ENCODE peak calls at places on chromosomes 5 and 9, in four cellular contexts. D, H, W and X are unnamed samples.

GRCh38 chr5:144467795-144468194 is 297.1 kb downstream of the KCTD16 start:
- DNase-seq in H (peak; percentile 56), W (peak; percentile 35), D (no peak), X (peak; percentile 5)

GRCh38 chr9:112193562-112194288 is 18.6 kb upstream of the SUSD1 start:
- DNase-seq in W (no peak), D (no peak), H (no peak), X (no peak)

GRCh38 chr5:116518423-116518822 is 56.2 kb downstream of the SEMA6A start:
- DNase-seq in W (no peak), D (no peak), H (no peak), X (no peak)

GRCh38 chr9:69207503-69207902 is 33.4 kb downstream of the TJP2 start:
- DNase-seq in H (no peak), D (no peak), W (no peak), X (no peak)

GRCh38 chr9:98368366-98369065 is 113.1 kb upstream of the TBC1D2 start:
- DNase-seq in W (no peak), D (no peak), H (peak; percentile 29), X (no peak)

GRCh38 chr9:108645520-108645919 is 210.3 kb downstream of the ACTL7B start:
- DNase-seq in W (no peak), H (no peak), D (no peak), X (no peak)

GRCh38 chr5:98031926-98032325 is 741.5 kb upstream of the RGMB start:
- DNase-seq in H (peak; percentile 9), W (no peak), D (no peak), X (no peak)

GRCh38 chr5:13567819-13568218 is 376.7 kb downstream of the DNAH5 start:
- DNase-seq in D (no peak), H (peak; percentile 72), W (no peak), X (peak; percentile 40)

GRCh38 chr9:138038244-138038671 is 160.7 kb downstream of the CACNA1B start:
- DNase-seq in H (no peak), W (no peak), D (no peak), X (no peak)

GRCh38 chr5:153753645-153754432 is 263.4 kb downstream of the GRIA1 start:
- DNase-seq in W (no peak), D (no peak), H (no peak), X (no peak)

GRCh38 chr5:131523500-131524185 is 111.4 kb downstream of the RAPGEF6 start:
- DNase-seq in D (no peak), W (no peak), H (no peak), X (no peak)

GRCh38 chr5:123696948-123697347 is 185.0 kb downstream of the CSNK1G3 start:
- DNase-seq in H (peak; percentile 7), W (no peak), D (no peak), X (no peak)

GRCh38 chr5:100444961-100445360 is 90.2 kb upstream of the FAM174A start:
- DNase-seq in H (peak; percentile 23), D (no peak), W (no peak), X (peak; percentile 2)

GRCh38 chr5:118529361-118530154 is 458.8 kb downstream of the DTWD2 start:
- DNase-seq in H (no peak), W (no peak), D (no peak), X (no peak)

GRCh38 chr5:23721336-23721735 is 213.9 kb downstream of the PRDM9 start:
- DNase-seq in D (no peak), W (no peak), H (no peak), X (no peak)

GRCh38 chr5:83209963-83210362 is 132.6 kb downstream of the XRCC4 start:
- DNase-seq in W (no peak), H (no peak), D (no peak), X (no peak)

GRCh38 chr9:19925674-19926503 is 137.1 kb upstream of the SLC24A2 start:
- DNase-seq in W (peak; percentile 55), D (peak; percentile 64), H (peak; percentile 68), X (peak; percentile 69)

GRCh38 chr9:128011071-128011817 is 30.5 kb upstream of the EEIG1 start:
- DNase-seq in H (no peak), D (no peak), W (peak; percentile 30), X (no peak)

GRCh38 chr5:176530406-176530982 is 6.7 kb downstream of the RNF44 start:
- DNase-seq in W (no peak), H (no peak), D (no peak), X (no peak)

GRCh38 chr9:128628471-128629048 is 28.1 kb downstream of the DYNC2I2 start:
- DNase-seq in W (peak; percentile 23), D (no peak), H (no peak), X (peak; percentile 61)

GRCh38 chr9:76369583-76369982 is 24.6 kb downstream of the RFK start:
- DNase-seq in W (peak; percentile 51), D (no peak), H (peak; percentile 50), X (no peak)

GRCh38 chr9:129725841-129726251 is 27.0 kb downstream of the PTGES start:
- DNase-seq in H (peak; percentile 58), W (no peak), D (no peak), X (no peak)

GRCh38 chr9:89359018-89359417 is 40.7 kb downstream of the SECISBP2 start:
- DNase-seq in W (no peak), H (no peak), D (no peak), X (no peak)

GRCh38 chr9:79731483-79731882 is 159.7 kb downstream of the TLE4 start:
- DNase-seq in H (no peak), D (no peak), W (no peak), X (no peak)

GRCh38 chr9:104740596-104740995 is 6.9 kb upstream of the NIPSNAP3A start:
- DNase-seq in D (no peak), W (no peak), H (peak; percentile 64), X (peak; percentile 16)

GRCh38 chr5:5220896-5221295 is 80.8 kb downstream of the ADAMTS16 start:
- DNase-seq in W (no peak), H (no peak), D (no peak), X (no peak)

GRCh38 chr5:179818746-179819295 is 1.9 kb upstream of the SQSTM1 start:
- DNase-seq in H (peak; percentile 95), D (peak; percentile 87), W (peak; percentile 94), X (peak; percentile 97)
- TF ChIP-seq POLR2A in H (no peak), D (peak; percentile 63), W (peak; percentile 72), X (peak; percentile 38)

GRCh38 chr5:6805835-6806234 is 92.6 kb downstream of the TENT4A start:
- DNase-seq in W (no peak), H (no peak), D (no peak), X (no peak)
- TF ChIP-seq POLR2A in W (no peak), H (no peak), D (no peak), X (no peak)

GRCh38 chr9:109922617-109923260 is 142.7 kb downstream of the PALM2AKAP2 start:
- DNase-seq in H (no peak), D (no peak), W (no peak), X (no peak)

GRCh38 chr9:109916316-109916715 is 136.3 kb downstream of the PALM2AKAP2 start:
- DNase-seq in W (no peak), H (no peak), D (no peak), X (no peak)

GRCh38 chr9:109919736-109920408 is 139.9 kb downstream of the PALM2AKAP2 start:
- DNase-seq in D (no peak), W (no peak), H (no peak), X (no peak)

GRCh38 chr9:109914280-109915027 is 134.5 kb downstream of the PALM2AKAP2 start:
- DNase-seq in D (no peak), H (peak; percentile 97), W (no peak), X (no peak)

DNA sequence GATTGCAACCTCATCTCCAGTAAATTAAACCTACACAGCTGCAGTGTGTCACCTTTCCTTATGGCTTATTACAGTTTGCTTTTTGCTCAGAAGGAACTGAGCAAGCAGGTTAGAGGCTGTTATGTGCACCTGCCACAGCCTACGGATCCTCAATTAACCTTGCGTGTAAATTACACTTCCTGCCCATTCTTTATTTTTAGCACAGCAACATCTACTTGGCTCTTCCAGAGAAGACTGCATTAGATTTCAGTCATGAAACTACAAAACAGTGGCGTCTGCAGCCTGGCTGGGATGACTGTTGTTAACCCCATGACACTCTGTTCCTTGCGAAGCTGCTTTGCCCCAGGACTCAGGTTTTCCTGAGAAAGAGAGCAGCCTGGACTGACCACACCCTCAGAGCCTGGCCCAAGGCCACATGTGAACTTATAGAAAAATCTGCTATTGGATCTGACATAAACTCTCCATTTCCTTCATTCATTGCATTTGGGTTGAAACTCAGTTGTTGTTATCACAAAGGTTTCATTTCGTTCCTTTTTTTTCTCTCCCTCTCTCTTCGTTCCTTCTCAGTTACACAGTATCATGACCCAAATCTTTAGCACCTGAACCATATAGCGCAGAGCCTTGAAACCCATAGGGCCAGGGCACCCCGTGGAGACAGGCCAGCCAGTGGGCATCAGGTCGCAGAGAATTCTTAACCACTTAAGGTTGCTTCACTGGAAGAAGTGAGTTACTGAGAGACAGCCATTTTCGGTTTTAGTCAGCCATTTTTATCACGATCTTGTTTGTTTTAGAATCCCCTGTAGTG is 138.6 kb downstream of the PALM2AKAP2 start:
- DNase-seq in D (no peak), H (no peak), W (no peak), X (no peak)
- TF ChIP-seq POLR2A in D (no peak), H (no peak), W (no peak), X (no peak)

GRCh38 chr5:173057062-173057924 is 1.1 kb downstream of the CREBRF start:
- DNase-seq in W (peak; percentile 97), H (peak; percentile 97), D (peak; percentile 88), X (peak; percentile 84)

GRCh38 chr5:173056783-173057061 is 570 bp downstream of the CREBRF start:
- DNase-seq in W (no peak), D (peak; percentile 60), H (no peak), X (peak; percentile 42)

GRCh38 chr5:173055042-173055721 is 970 bp upstream of the CREBRF start:
- DNase-seq in H (no peak), D (no peak), W (peak; percentile 56), X (no peak)

GRCh38 chr5:173055722-173055982 is 500 bp upstream of the CREBRF start:
- DNase-seq in W (peak; percentile 9), H (no peak), D (no peak), X (no peak)

GRCh38 chr5:173055983-173056782 is at the start of gene CREBRF:
- DNase-seq in H (peak; percentile 94), W (peak; percentile 91), D (peak; percentile 86), X (peak; percentile 90)
- TF ChIP-seq POLR2A in H (peak; percentile 55), W (no peak), D (peak; percentile 45), X (peak; percentile 51)

DNA sequence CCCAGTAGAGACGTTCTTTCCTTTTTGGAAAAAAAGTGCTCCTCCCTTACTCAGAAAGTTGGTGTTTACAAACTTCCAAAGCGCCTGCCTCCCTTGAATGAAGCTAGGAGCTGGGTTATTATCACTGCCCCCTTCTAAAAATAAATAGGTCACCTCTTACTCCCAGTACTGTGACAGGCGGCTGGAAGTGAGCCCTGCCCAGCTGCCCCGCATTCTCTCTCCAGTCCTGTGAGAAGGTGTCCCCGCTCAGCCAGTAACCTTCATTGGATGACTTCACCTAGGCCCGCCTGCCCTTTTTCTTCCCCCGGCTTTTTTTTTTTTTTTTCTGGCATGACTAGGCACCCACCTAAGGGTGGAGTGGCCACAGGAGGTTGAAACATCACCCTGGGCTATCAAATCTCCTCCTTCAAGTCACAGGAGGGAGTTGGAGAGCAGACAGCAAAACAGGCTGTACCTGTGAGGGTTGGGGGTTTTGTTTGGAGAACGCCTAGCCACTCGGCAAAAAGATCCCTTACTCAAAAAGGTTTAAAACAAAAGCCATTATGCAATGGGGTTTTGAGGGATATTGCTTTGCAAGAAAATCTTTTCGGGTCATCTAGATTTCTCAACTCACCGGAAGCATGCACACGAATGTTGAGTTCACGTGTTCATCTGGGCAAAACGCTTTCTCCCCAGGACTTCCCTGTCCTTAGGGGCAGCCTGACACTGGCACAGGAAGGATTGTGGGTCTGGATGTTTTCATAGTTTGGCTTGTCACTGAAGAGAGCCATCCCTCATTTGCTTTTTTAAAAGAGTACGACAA is 43.3 kb upstream of the ZNF622 start:
- DNase-seq in D (no peak), H (no peak), W (no peak), X (peak; percentile 82)
- TF ChIP-seq POLR2A in D (no peak), H (no peak), W (no peak), X (no peak)

GRCh38 chr5:133132717-133133116 is 80.9 kb downstream of the HSPA4 start:
- DNase-seq in W (no peak), D (no peak), H (no peak), X (no peak)
- TF ChIP-seq POLR2A in W (no peak), D (no peak), H (no peak), X (no peak)